ENCODE peak calls at places on chromosomes 4 and X, in nine cellular contexts. P, X, L, O, K, H, T, S and A are unnamed samples.

GRCh38 chrX:136480383-136480782 is 7.4 kb upstream of the BRS3 start:
- DNase-seq in L (no peak), H (no peak), K (no peak), X (no peak), O (no peak), P (no peak), T (no peak), S (no peak), A (no peak)

GRCh38 chrX:141176586-141177451 is at the start of gene LDOC1:
- DNase-seq in X (peak), H (peak), P (peak), S (peak), O (peak), T (peak), L (peak), K (peak), A (peak)

GRCh38 chr4:185210102-185210981 is 944 bp downstream of the SNX25 start:
- DNase-seq in X (no peak), K (peak), S (peak), P (no peak), O (peak), H (no peak), T (peak), L (peak), A (peak)

GRCh38 chr4:153579872-153580271 is 104.2 kb upstream of the TLR2 start:
- DNase-seq in P (no peak), S (no peak), H (no peak), X (no peak), K (no peak), O (no peak), L (no peak), T (no peak), A (no peak)

GRCh38 chr4:42395595-42395994 is 1.7 kb upstream of the SHISA3 start:
- DNase-seq in O (no peak), H (no peak), P (no peak), L (no peak), S (no peak), T (no peak), K (no peak), X (no peak), A (no peak)

GRCh38 chr4:158826882-158827281 is 58.1 kb downstream of the FNIP2 start:
- DNase-seq in L (no peak), S (no peak), P (no peak), K (no peak), H (no peak), T (no peak), X (no peak), O (no peak), A (no peak)

GRCh38 chrX:17242470-17242869 is 132.5 kb upstream of the NHS start:
- DNase-seq in O (peak), P (peak), T (no peak), S (peak), K (peak), X (no peak), L (peak), H (peak), A (no peak)

GRCh38 chr4:2399216-2399615 is 19.2 kb downstream of the ZFYVE28 start:
- DNase-seq in T (no peak), P (no peak), S (no peak), L (peak), O (no peak), K (no peak), H (no peak), X (no peak), A (no peak)

GRCh38 chrX:137916090-137916746 is 350.3 kb downstream of the ZIC3 start:
- DNase-seq in H (no peak), L (no peak), O (no peak), K (no peak), X (no peak), P (no peak), T (no peak), S (no peak), A (no peak)

GRCh38 chrX:124395145-124395858 is 48.9 kb downstream of the SH2D1A start:
- DNase-seq in S (no peak), X (no peak), L (no peak), P (no peak), H (no peak), O (no peak), K (no peak), T (no peak), A (no peak)
- TF ChIP-seq CTCF in S (no peak), X (no peak), L (no peak), P (no peak), H (no peak), O (no peak), K (no peak), T (no peak), A (no peak)

GRCh38 chr4:6781113-6781512 is 1.4 kb upstream of the KIAA0232 start:
- DNase-seq in X (no peak), T (peak), O (no peak), P (no peak), L (peak), S (no peak), K (no peak), H (no peak), A (no peak)

GRCh38 chr4:6779667-6780565 is 2.6 kb upstream of the KIAA0232 start:
- DNase-seq in L (peak), X (no peak), O (peak), T (no peak), P (no peak), K (no peak), H (no peak), S (peak), A (no peak)

GRCh38 chr4:6777636-6778281 is 4.8 kb upstream of the KIAA0232 start:
- DNase-seq in H (no peak), T (no peak), K (no peak), O (no peak), P (no peak), X (no peak), L (peak), S (peak), A (no peak)

GRCh38 chr4:6776920-6777635 is 5.4 kb upstream of the KIAA0232 start:
- DNase-seq in O (no peak), H (no peak), L (peak), K (no peak), X (no peak), P (no peak), S (no peak), T (no peak), A (no peak)

GRCh38 chr4:6778435-6778834 is 4.1 kb upstream of the KIAA0232 start:
- DNase-seq in L (no peak), T (no peak), X (no peak), O (no peak), P (no peak), K (no peak), H (no peak), S (no peak), A (no peak)
- TF ChIP-seq CTCF in L (no peak), T (no peak), X (no peak), O (no peak), P (no peak), K (no peak), H (no peak), S (no peak), A (no peak)

GRCh38 chr4:183659029-183659870 is at the start of the genes RWDD4 and TRAPPC11:
- DNase-seq in K (peak), L (peak), T (peak), X (peak), P (peak), O (peak), H (peak), S (peak), A (peak)
- TF ChIP-seq CTCF in K (peak), L (no peak), T (peak), X (peak), P (no peak), O (no peak), H (no peak), S (no peak), A (peak)

GRCh38 chrX:105876658-105877057 is 54.3 kb downstream of the NRK start:
- DNase-seq in X (no peak), K (no peak), O (peak), S (peak), H (no peak), P (no peak), L (no peak), T (no peak), A (no peak)
- TF ChIP-seq CTCF in X (peak), K (peak), O (peak), S (no peak), H (no peak), P (peak), L (peak), T (no peak), A (no peak)

GRCh38 chrX:145190801-145191389 is 56.4 kb upstream of the SPANXN1 start:
- DNase-seq in K (no peak), O (no peak), P (no peak), S (peak), H (no peak), L (peak), T (no peak), X (no peak), A (no peak)
- TF ChIP-seq CTCF in K (peak), O (peak), P (peak), S (peak), H (peak), L (peak), T (peak), X (peak), A (peak)